ENCODE peak calls at places on chromosomes 12 and 14, in ten cellular contexts. One of them, this sample, is unnamed.

GRCh38 chr14:81829447-81829846 is 295.8 kb upstream of the SEL1L start:
- DNase-seq in K562: no peak
- DNase-seq in glutamatergic neuron: no peak
- DNase-seq in stimulated activated CD4-positive, alpha-beta T cell treated with anti-CD3 and anti-CD28 coated beads, TNF-alpha, amount 100 ng/mL, for 48 hours: no peak
- DNase-seq in foreskin fibroblast: no peak
- DNase-seq in A172: no peak
- DNase-seq in Kasumi-1: no peak
- DNase-seq in pons: no peak
- DNase-seq in cardiac fibroblast: no peak
- DNase-seq in heart right ventricle: no peak
- DNase-seq in this sample: no peak

GRCh38 chr12:132489602-132490239 is at the start of gene FBRSL1:
- DNase-seq in K562: peak; percentile 90
- DNase-seq in glutamatergic neuron: peak; percentile 96
- DNase-seq in stimulated activated CD4-positive, alpha-beta T cell treated with anti-CD3 and anti-CD28 coated beads, TNF-alpha, amount 100 ng/mL, for 48 hours: peak; percentile 82
- DNase-seq in foreskin fibroblast: peak; percentile 94
- DNase-seq in A172: peak; percentile 55
- DNase-seq in Kasumi-1: peak; percentile 86
- DNase-seq in pons: peak; percentile 78
- DNase-seq in cardiac fibroblast: peak; percentile 92
- DNase-seq in heart right ventricle: peak; percentile 89
- DNase-seq in this sample: no peak

GRCh38 chr14:105487449-105487985 is 831 bp downstream of the CRIP1 start:
- DNase-seq in K562: peak; percentile 31
- DNase-seq in glutamatergic neuron: no peak
- DNase-seq in stimulated activated CD4-positive, alpha-beta T cell treated with anti-CD3 and anti-CD28 coated beads, TNF-alpha, amount 100 ng/mL, for 48 hours: no peak
- DNase-seq in foreskin fibroblast: no peak
- DNase-seq in A172: no peak
- DNase-seq in Kasumi-1: peak; percentile 6
- DNase-seq in pons: no peak
- DNase-seq in cardiac fibroblast: no peak
- DNase-seq in heart right ventricle: peak; percentile 52
- DNase-seq in this sample: no peak

GRCh38 chr14:46344327-46344937 is 307.1 kb downstream of the RPL10L start:
- DNase-seq in K562: peak; percentile 1
- DNase-seq in glutamatergic neuron: no peak
- DNase-seq in stimulated activated CD4-positive, alpha-beta T cell treated with anti-CD3 and anti-CD28 coated beads, TNF-alpha, amount 100 ng/mL, for 48 hours: no peak
- DNase-seq in foreskin fibroblast: peak; percentile 23
- DNase-seq in A172: peak; percentile 35
- DNase-seq in Kasumi-1: peak; percentile 65
- DNase-seq in pons: peak; percentile 39
- DNase-seq in cardiac fibroblast: peak; percentile 1
- DNase-seq in heart right ventricle: no peak
- DNase-seq in this sample: no peak

GRCh38 chr14:100443643-100444042 is 120.5 kb downstream of the SLC25A47 start:
- DNase-seq in K562: no peak
- DNase-seq in glutamatergic neuron: no peak
- DNase-seq in stimulated activated CD4-positive, alpha-beta T cell treated with anti-CD3 and anti-CD28 coated beads, TNF-alpha, amount 100 ng/mL, for 48 hours: no peak
- DNase-seq in foreskin fibroblast: peak; percentile 37
- DNase-seq in A172: peak; percentile 61
- DNase-seq in Kasumi-1: no peak
- DNase-seq in pons: no peak
- DNase-seq in cardiac fibroblast: no peak
- DNase-seq in heart right ventricle: no peak
- DNase-seq in this sample: no peak

GRCh38 chr12:103813949-103814348 is 27.1 kb downstream of the NT5DC3 start:
- DNase-seq in K562: no peak
- DNase-seq in glutamatergic neuron: no peak
- DNase-seq in stimulated activated CD4-positive, alpha-beta T cell treated with anti-CD3 and anti-CD28 coated beads, TNF-alpha, amount 100 ng/mL, for 48 hours: no peak
- DNase-seq in foreskin fibroblast: no peak
- DNase-seq in A172: no peak
- DNase-seq in Kasumi-1: no peak
- DNase-seq in pons: no peak
- DNase-seq in cardiac fibroblast: no peak
- DNase-seq in heart right ventricle: no peak
- DNase-seq in this sample: no peak

GRCh38 chr14:32252030-32252670 is 49.1 kb upstream of the RNU6-8 start:
- DNase-seq in K562: peak; percentile 67
- DNase-seq in glutamatergic neuron: peak; percentile 31
- DNase-seq in stimulated activated CD4-positive, alpha-beta T cell treated with anti-CD3 and anti-CD28 coated beads, TNF-alpha, amount 100 ng/mL, for 48 hours: no peak
- DNase-seq in foreskin fibroblast: peak; percentile 83
- DNase-seq in A172: peak; percentile 52
- DNase-seq in Kasumi-1: peak; percentile 86
- DNase-seq in pons: peak; percentile 93
- DNase-seq in cardiac fibroblast: peak; percentile 84
- DNase-seq in heart right ventricle: peak; percentile 69
- DNase-seq in this sample: no peak

GRCh38 chr14:22502551-22502950 is 86.5 kb downstream of the DAD1 start:
- DNase-seq in K562: no peak
- DNase-seq in glutamatergic neuron: no peak
- DNase-seq in stimulated activated CD4-positive, alpha-beta T cell treated with anti-CD3 and anti-CD28 coated beads, TNF-alpha, amount 100 ng/mL, for 48 hours: no peak
- DNase-seq in foreskin fibroblast: no peak
- DNase-seq in A172: no peak
- DNase-seq in Kasumi-1: no peak
- DNase-seq in pons: no peak
- DNase-seq in cardiac fibroblast: no peak
- DNase-seq in heart right ventricle: no peak
- DNase-seq in this sample: no peak

GRCh38 chr14:67532998-67533753 is at the start of gene PLEKHH1:
- DNase-seq in K562: peak; percentile 81
- DNase-seq in glutamatergic neuron: peak; percentile 76
- DNase-seq in stimulated activated CD4-positive, alpha-beta T cell treated with anti-CD3 and anti-CD28 coated beads, TNF-alpha, amount 100 ng/mL, for 48 hours: peak; percentile 43
- DNase-seq in foreskin fibroblast: peak; percentile 85
- DNase-seq in A172: peak; percentile 44
- DNase-seq in Kasumi-1: peak; percentile 53
- DNase-seq in pons: peak; percentile 92
- DNase-seq in cardiac fibroblast: peak; percentile 64
- DNase-seq in heart right ventricle: peak; percentile 73
- DNase-seq in this sample: no peak

GRCh38 chr12:86914716-86915115 is 658.5 kb upstream of the MGAT4C start:
- DNase-seq in K562: no peak
- DNase-seq in glutamatergic neuron: no peak
- DNase-seq in stimulated activated CD4-positive, alpha-beta T cell treated with anti-CD3 and anti-CD28 coated beads, TNF-alpha, amount 100 ng/mL, for 48 hours: no peak
- DNase-seq in foreskin fibroblast: peak; percentile 16
- DNase-seq in A172: peak; percentile 31
- DNase-seq in Kasumi-1: peak; percentile 68
- DNase-seq in pons: peak; percentile 38
- DNase-seq in cardiac fibroblast: peak; percentile 82
- DNase-seq in heart right ventricle: no peak
- DNase-seq in this sample: no peak

GRCh38 chr12:4379410-4379809 is at the start of gene FGF23:
- DNase-seq in K562: no peak
- DNase-seq in glutamatergic neuron: peak; percentile 39
- DNase-seq in stimulated activated CD4-positive, alpha-beta T cell treated with anti-CD3 and anti-CD28 coated beads, TNF-alpha, amount 100 ng/mL, for 48 hours: no peak
- DNase-seq in foreskin fibroblast: peak; percentile 48
- DNase-seq in A172: no peak
- DNase-seq in Kasumi-1: no peak
- DNase-seq in pons: no peak
- DNase-seq in cardiac fibroblast: peak; percentile 26
- DNase-seq in heart right ventricle: peak; percentile 31
- DNase-seq in this sample: no peak

GRCh38 chr14:61388976-61389576 is 67.7 kb downstream of the PRKCH start:
- DNase-seq in K562: no peak
- DNase-seq in glutamatergic neuron: no peak
- DNase-seq in stimulated activated CD4-positive, alpha-beta T cell treated with anti-CD3 and anti-CD28 coated beads, TNF-alpha, amount 100 ng/mL, for 48 hours: no peak
- DNase-seq in foreskin fibroblast: peak; percentile 57
- DNase-seq in A172: peak; percentile 44
- DNase-seq in Kasumi-1: no peak
- DNase-seq in pons: no peak
- DNase-seq in cardiac fibroblast: no peak
- DNase-seq in heart right ventricle: no peak
- DNase-seq in this sample: no peak

GRCh38 chr14:53542692-53543091 is 389.6 kb upstream of the DDHD1 start:
- DNase-seq in K562: no peak
- DNase-seq in glutamatergic neuron: no peak
- DNase-seq in stimulated activated CD4-positive, alpha-beta T cell treated with anti-CD3 and anti-CD28 coated beads, TNF-alpha, amount 100 ng/mL, for 48 hours: no peak
- DNase-seq in foreskin fibroblast: peak; percentile 31
- DNase-seq in A172: peak; percentile 37
- DNase-seq in Kasumi-1: no peak
- DNase-seq in pons: peak; percentile 9
- DNase-seq in cardiac fibroblast: peak; percentile 76
- DNase-seq in heart right ventricle: peak; percentile 17
- DNase-seq in this sample: no peak

GRCh38 chr14:67263499-67264149 is 22.4 kb downstream of the PALS1 start:
- DNase-seq in K562: no peak
- DNase-seq in glutamatergic neuron: no peak
- DNase-seq in stimulated activated CD4-positive, alpha-beta T cell treated with anti-CD3 and anti-CD28 coated beads, TNF-alpha, amount 100 ng/mL, for 48 hours: no peak
- DNase-seq in foreskin fibroblast: peak; percentile 58
- DNase-seq in A172: peak; percentile 59
- DNase-seq in Kasumi-1: no peak
- DNase-seq in pons: no peak
- DNase-seq in cardiac fibroblast: peak; percentile 88
- DNase-seq in heart right ventricle: no peak
- DNase-seq in this sample: no peak

GRCh38 chr12:93080994-93081809 is 152.1 kb upstream of the EEA1 start:
- DNase-seq in K562: no peak
- DNase-seq in glutamatergic neuron: no peak
- DNase-seq in stimulated activated CD4-positive, alpha-beta T cell treated with anti-CD3 and anti-CD28 coated beads, TNF-alpha, amount 100 ng/mL, for 48 hours: no peak
- DNase-seq in foreskin fibroblast: peak; percentile 57
- DNase-seq in A172: peak; percentile 76
- DNase-seq in Kasumi-1: no peak
- DNase-seq in pons: no peak
- DNase-seq in cardiac fibroblast: peak; percentile 59
- DNase-seq in heart right ventricle: no peak
- DNase-seq in this sample: no peak

GRCh38 chr14:72332871-72333270 is 400.6 kb downstream of the RGS6 start:
- DNase-seq in K562: no peak
- DNase-seq in glutamatergic neuron: no peak
- DNase-seq in stimulated activated CD4-positive, alpha-beta T cell treated with anti-CD3 and anti-CD28 coated beads, TNF-alpha, amount 100 ng/mL, for 48 hours: no peak
- DNase-seq in foreskin fibroblast: no peak
- DNase-seq in A172: no peak
- DNase-seq in Kasumi-1: no peak
- DNase-seq in pons: no peak
- DNase-seq in cardiac fibroblast: no peak
- DNase-seq in heart right ventricle: no peak
- DNase-seq in this sample: no peak

GRCh38 chr14:34665785-34666425 is 36.0 kb upstream of the SNX6 start:
- DNase-seq in K562: peak; percentile 20
- DNase-seq in glutamatergic neuron: no peak
- DNase-seq in stimulated activated CD4-positive, alpha-beta T cell treated with anti-CD3 and anti-CD28 coated beads, TNF-alpha, amount 100 ng/mL, for 48 hours: no peak
- DNase-seq in foreskin fibroblast: peak; percentile 93
- DNase-seq in A172: peak; percentile 72
- DNase-seq in Kasumi-1: no peak
- DNase-seq in pons: no peak
- DNase-seq in cardiac fibroblast: peak; percentile 91
- DNase-seq in heart right ventricle: peak; percentile 57
- DNase-seq in this sample: no peak

GRCh38 chr14:64974563-64974962 is 2.4 kb upstream of the RAB15 start:
- DNase-seq in K562: no peak
- DNase-seq in glutamatergic neuron: no peak
- DNase-seq in stimulated activated CD4-positive, alpha-beta T cell treated with anti-CD3 and anti-CD28 coated beads, TNF-alpha, amount 100 ng/mL, for 48 hours: no peak
- DNase-seq in foreskin fibroblast: no peak
- DNase-seq in A172: no peak
- DNase-seq in Kasumi-1: no peak
- DNase-seq in pons: no peak
- DNase-seq in cardiac fibroblast: no peak
- DNase-seq in heart right ventricle: no peak
- DNase-seq in this sample: no peak

GRCh38 chr12:3117144-3117581 is 40.0 kb downstream of the TSPAN9 start:
- DNase-seq in K562: no peak
- DNase-seq in glutamatergic neuron: no peak
- DNase-seq in stimulated activated CD4-positive, alpha-beta T cell treated with anti-CD3 and anti-CD28 coated beads, TNF-alpha, amount 100 ng/mL, for 48 hours: no peak
- DNase-seq in foreskin fibroblast: peak; percentile 77
- DNase-seq in A172: peak; percentile 47
- DNase-seq in Kasumi-1: no peak
- DNase-seq in pons: no peak
- DNase-seq in cardiac fibroblast: peak; percentile 89
- DNase-seq in heart right ventricle: peak; percentile 63
- DNase-seq in this sample: no peak

GRCh38 chr14:36502558-36503508 is 17.2 kb downstream of the NKX2-1 start:
- DNase-seq in K562: no peak
- DNase-seq in glutamatergic neuron: no peak
- DNase-seq in stimulated activated CD4-positive, alpha-beta T cell treated with anti-CD3 and anti-CD28 coated beads, TNF-alpha, amount 100 ng/mL, for 48 hours: no peak
- DNase-seq in foreskin fibroblast: no peak
- DNase-seq in A172: no peak
- DNase-seq in Kasumi-1: no peak
- DNase-seq in pons: no peak
- DNase-seq in cardiac fibroblast: no peak
- DNase-seq in heart right ventricle: no peak
- DNase-seq in this sample: no peak

GRCh38 chr14:105891631-105892452 is 365.5 kb downstream of the TMEM121 start:
- DNase-seq in K562: no peak
- DNase-seq in glutamatergic neuron: no peak
- DNase-seq in stimulated activated CD4-positive, alpha-beta T cell treated with anti-CD3 and anti-CD28 coated beads, TNF-alpha, amount 100 ng/mL, for 48 hours: no peak
- DNase-seq in foreskin fibroblast: no peak
- DNase-seq in A172: no peak
- DNase-seq in Kasumi-1: no peak
- DNase-seq in pons: no peak
- DNase-seq in cardiac fibroblast: no peak
- DNase-seq in heart right ventricle: no peak
- DNase-seq in this sample: no peak

GRCh38 chr12:75315518-75315917 is 14.6 kb downstream of the CAPS2 start:
- DNase-seq in K562: no peak
- DNase-seq in glutamatergic neuron: no peak
- DNase-seq in stimulated activated CD4-positive, alpha-beta T cell treated with anti-CD3 and anti-CD28 coated beads, TNF-alpha, amount 100 ng/mL, for 48 hours: no peak
- DNase-seq in foreskin fibroblast: peak; percentile 88
- DNase-seq in A172: peak; percentile 60
- DNase-seq in Kasumi-1: no peak
- DNase-seq in pons: no peak
- DNase-seq in cardiac fibroblast: peak; percentile 21
- DNase-seq in heart right ventricle: no peak
- DNase-seq in this sample: no peak

GRCh38 chr12:29153231-29153630 is 4.2 kb downstream of the FAR2 start:
- DNase-seq in K562: no peak
- DNase-seq in glutamatergic neuron: no peak
- DNase-seq in stimulated activated CD4-positive, alpha-beta T cell treated with anti-CD3 and anti-CD28 coated beads, TNF-alpha, amount 100 ng/mL, for 48 hours: no peak
- DNase-seq in foreskin fibroblast: no peak
- DNase-seq in A172: no peak
- DNase-seq in Kasumi-1: no peak
- DNase-seq in pons: peak; percentile 51
- DNase-seq in cardiac fibroblast: no peak
- DNase-seq in heart right ventricle: no peak
- DNase-seq in this sample: no peak

GRCh38 chr12:75818863-75819262 is 212.7 kb downstream of the PHLDA1 start:
- DNase-seq in K562: no peak
- DNase-seq in glutamatergic neuron: no peak
- DNase-seq in stimulated activated CD4-positive, alpha-beta T cell treated with anti-CD3 and anti-CD28 coated beads, TNF-alpha, amount 100 ng/mL, for 48 hours: no peak
- DNase-seq in foreskin fibroblast: peak; percentile 59
- DNase-seq in A172: no peak
- DNase-seq in Kasumi-1: no peak
- DNase-seq in pons: no peak
- DNase-seq in cardiac fibroblast: no peak
- DNase-seq in heart right ventricle: no peak
- DNase-seq in this sample: no peak

GRCh38 chr14:96584199-96584906 is 82.2 kb downstream of the PAPOLA start:
- DNase-seq in K562: peak; percentile 76
- DNase-seq in glutamatergic neuron: peak; percentile 84
- DNase-seq in stimulated activated CD4-positive, alpha-beta T cell treated with anti-CD3 and anti-CD28 coated beads, TNF-alpha, amount 100 ng/mL, for 48 hours: no peak
- DNase-seq in foreskin fibroblast: peak; percentile 25
- DNase-seq in A172: peak; percentile 29
- DNase-seq in Kasumi-1: no peak
- DNase-seq in pons: no peak
- DNase-seq in cardiac fibroblast: peak; percentile 13
- DNase-seq in heart right ventricle: no peak
- DNase-seq in this sample: no peak

GRCh38 chr12:25052191-25053020 is 103.5 kb upstream of the BCAT1 start:
- DNase-seq in K562: peak; percentile 59
- DNase-seq in glutamatergic neuron: no peak
- DNase-seq in stimulated activated CD4-positive, alpha-beta T cell treated with anti-CD3 and anti-CD28 coated beads, TNF-alpha, amount 100 ng/mL, for 48 hours: no peak
- DNase-seq in foreskin fibroblast: no peak
- DNase-seq in A172: peak; percentile 8
- DNase-seq in Kasumi-1: peak; percentile 96
- DNase-seq in pons: peak; percentile 87
- DNase-seq in cardiac fibroblast: peak; percentile 5
- DNase-seq in heart right ventricle: peak; percentile 15
- DNase-seq in this sample: peak; percentile 99

GRCh38 chr12:49866859-49867579 is 24.1 kb upstream of the BCDIN3D start:
- DNase-seq in K562: peak; percentile 83
- DNase-seq in glutamatergic neuron: peak; percentile 84
- DNase-seq in stimulated activated CD4-positive, alpha-beta T cell treated with anti-CD3 and anti-CD28 coated beads, TNF-alpha, amount 100 ng/mL, for 48 hours: peak; percentile 45
- DNase-seq in foreskin fibroblast: peak; percentile 72
- DNase-seq in A172: peak; percentile 55
- DNase-seq in Kasumi-1: peak; percentile 49
- DNase-seq in pons: peak; percentile 61
- DNase-seq in cardiac fibroblast: peak; percentile 71
- DNase-seq in heart right ventricle: peak; percentile 77
- DNase-seq in this sample: no peak

GRCh38 chr12:84738481-84738972 is 174.1 kb downstream of the SLC6A15 start:
- DNase-seq in K562: no peak
- DNase-seq in glutamatergic neuron: no peak
- DNase-seq in stimulated activated CD4-positive, alpha-beta T cell treated with anti-CD3 and anti-CD28 coated beads, TNF-alpha, amount 100 ng/mL, for 48 hours: no peak
- DNase-seq in foreskin fibroblast: peak; percentile 87
- DNase-seq in A172: peak; percentile 87
- DNase-seq in Kasumi-1: no peak
- DNase-seq in pons: no peak
- DNase-seq in cardiac fibroblast: peak; percentile 60
- DNase-seq in heart right ventricle: no peak
- DNase-seq in this sample: no peak

This sample was measured in SIG-M5.